ENCODE peak calls at places on chromosome 2, in four cellular contexts. One of them, this sample, is unnamed.

GRCh38 chr2:160652236-160652635 is 158.6 kb upstream of the RBMS1 start:
- DNase-seq in GM12878: no peak
- DNase-seq in HepG2: no peak
- DNase-seq in A549: no peak
- DNase-seq in this sample: peak

GRCh38 chr2:41999882-42000281 is 47.9 kb upstream of the PKDCC start:
- DNase-seq in HepG2: no peak
- DNase-seq in A549: no peak
- DNase-seq in GM12878: no peak
- DNase-seq in this sample: no peak

GRCh38 chr2:44392338-44392943 is 30.7 kb downstream of the CAMKMT start:
- DNase-seq in HepG2: peak
- DNase-seq in A549: peak
- DNase-seq in GM12878: no peak
- DNase-seq in this sample: peak

GRCh38 chr2:8138923-8139667 is 542.8 kb upstream of the ID2 start:
- DNase-seq in GM12878: no peak
- DNase-seq in A549: no peak
- DNase-seq in HepG2: peak
- DNase-seq in this sample: no peak

GRCh38 chr2:108594982-108595464 is 60.8 kb downstream of the LIMS1 start:
- DNase-seq in GM12878: no peak
- DNase-seq in HepG2: peak
- DNase-seq in A549: peak
- DNase-seq in this sample: peak

GRCh38 chr2:48135797-48136196 is 229.5 kb upstream of the FBXO11 start:
- DNase-seq in GM12878: no peak
- DNase-seq in HepG2: no peak
- DNase-seq in A549: no peak
- DNase-seq in this sample: no peak

GRCh38 chr2:127811922-127812321 is 951 bp upstream of the WDR33 start:
- DNase-seq in GM12878: no peak
- DNase-seq in A549: no peak
- DNase-seq in HepG2: no peak
- DNase-seq in this sample: no peak

GRCh38 chr2:7007846-7008741 is 90.9 kb downstream of the RNF144A start:
- DNase-seq in HepG2: no peak
- DNase-seq in A549: no peak
- DNase-seq in GM12878: peak
- DNase-seq in this sample: peak

GRCh38 chr2:61340242-61340641 is 130.6 kb downstream of the USP34 start:
- DNase-seq in HepG2: no peak
- DNase-seq in A549: peak
- DNase-seq in GM12878: no peak
- DNase-seq in this sample: no peak

GRCh38 chr2:241443486-241444223 is 64.7 kb downstream of the STK25 start:
- DNase-seq in HepG2: no peak
- DNase-seq in A549: no peak
- DNase-seq in GM12878: peak
- DNase-seq in this sample: peak

GRCh38 chr2:146572598-146572997 is 1272.2 kb upstream of the ACVR2A start:
- DNase-seq in GM12878: no peak
- DNase-seq in HepG2: no peak
- DNase-seq in A549: no peak
- DNase-seq in this sample: no peak

GRCh38 chr2:29755829-29756228 is 165.6 kb downstream of the ALK start:
- DNase-seq in GM12878: no peak
- DNase-seq in HepG2: no peak
- DNase-seq in A549: no peak
- DNase-seq in this sample: no peak

GRCh38 chr2:152585830-152586484 is 131.3 kb downstream of the PRPF40A start:
- DNase-seq in HepG2: peak
- DNase-seq in A549: peak
- DNase-seq in GM12878: no peak
- DNase-seq in this sample: peak

GRCh38 chr2:49044680-49045079 is 109.6 kb downstream of the FSHR start:
- DNase-seq in GM12878: no peak
- DNase-seq in A549: no peak
- DNase-seq in HepG2: peak
- DNase-seq in this sample: peak

GRCh38 chr2:202771336-202771735 is 100.2 kb downstream of the ICA1L start:
- DNase-seq in A549: no peak
- DNase-seq in GM12878: no peak
- DNase-seq in HepG2: no peak
- DNase-seq in this sample: no peak

GRCh38 chr2:217935901-217936684 is 66.7 kb downstream of the TNS1 start:
- DNase-seq in A549: no peak
- DNase-seq in GM12878: no peak
- DNase-seq in HepG2: no peak
- DNase-seq in this sample: no peak

GRCh38 chr2:8518986-8519669 is 162.7 kb upstream of the ID2 start:
- DNase-seq in GM12878: no peak
- DNase-seq in A549: no peak
- DNase-seq in HepG2: no peak
- DNase-seq in this sample: no peak

GRCh38 chr2:55000335-55000734 is 49.9 kb downstream of the RTN4 start:
- DNase-seq in HepG2: no peak
- DNase-seq in GM12878: no peak
- DNase-seq in A549: no peak
- DNase-seq in this sample: peak

GRCh38 chr2:201852878-201853415 is 46.6 kb downstream of the CDK15 start:
- DNase-seq in GM12878: no peak
- DNase-seq in A549: peak
- DNase-seq in HepG2: peak
- DNase-seq in this sample: no peak

GRCh38 chr2:128642316-128642715 is 323.6 kb upstream of the HS6ST1 start:
- DNase-seq in GM12878: no peak
- DNase-seq in A549: no peak
- DNase-seq in HepG2: no peak
- DNase-seq in this sample: no peak

GRCh38 chr2:154240316-154240715 is 368.6 kb downstream of the GALNT13 start:
- DNase-seq in GM12878: no peak
- DNase-seq in A549: no peak
- DNase-seq in HepG2: no peak
- DNase-seq in this sample: no peak

GRCh38 chr2:237923507-237924163 is 43.2 kb upstream of the UBE2F start:
- DNase-seq in HepG2: peak
- DNase-seq in A549: peak
- DNase-seq in GM12878: no peak
- DNase-seq in this sample: peak

GRCh38 chr2:17539993-17540812 is at the start of gene VSNL1:
- DNase-seq in GM12878: no peak
- DNase-seq in A549: peak
- DNase-seq in HepG2: peak
- DNase-seq in this sample: no peak

GRCh38 chr2:66574701-66575624 is 140.0 kb downstream of the MEIS1 start:
- DNase-seq in GM12878: no peak
- DNase-seq in A549: peak
- DNase-seq in HepG2: peak
- DNase-seq in this sample: peak

GRCh38 chr2:650343-651310 is 26.6 kb downstream of the TMEM18 start:
- DNase-seq in A549: no peak
- DNase-seq in GM12878: no peak
- DNase-seq in HepG2: no peak
- DNase-seq in this sample: no peak

GRCh38 chr2:102512161-102512560 is 39.1 kb downstream of the SLC9A4 start:
- DNase-seq in GM12878: no peak
- DNase-seq in A549: no peak
- DNase-seq in HepG2: no peak
- DNase-seq in this sample: no peak

GRCh38 chr2:46000660-46001059 is 296.5 kb upstream of the EPAS1 start:
- DNase-seq in GM12878: no peak
- DNase-seq in A549: no peak
- DNase-seq in HepG2: no peak
- DNase-seq in this sample: no peak

GRCh38 chr2:134982603-134983002 is 64.0 kb downstream of the CCNT2 start:
- DNase-seq in A549: no peak
- DNase-seq in HepG2: no peak
- DNase-seq in GM12878: no peak
- DNase-seq in this sample: peak

GRCh38 chr2:226461981-226462380 is 337.6 kb downstream of the IRS1 start:
- DNase-seq in GM12878: no peak
- DNase-seq in A549: no peak
- DNase-seq in HepG2: no peak
- DNase-seq in this sample: no peak

GRCh38 chr2:226355600-226355999 is 444.0 kb downstream of the IRS1 start:
- DNase-seq in A549: no peak
- DNase-seq in GM12878: no peak
- DNase-seq in HepG2: no peak
- DNase-seq in this sample: no peak

GRCh38 chr2:63590621-63591408 is 2.1 kb downstream of the MDH1 start:
- DNase-seq in HepG2: peak
- DNase-seq in GM12878: peak
- DNase-seq in A549: no peak
- DNase-seq in this sample: peak

GRCh38 chr2:182587831-182588230 is 128.2 kb upstream of the DNAJC10 start:
- DNase-seq in GM12878: no peak
- DNase-seq in A549: no peak
- DNase-seq in HepG2: no peak
- DNase-seq in this sample: no peak

GRCh38 chr2:241412144-241412543 is 56.1 kb downstream of the FARP2 start:
- DNase-seq in GM12878: no peak
- DNase-seq in A549: peak
- DNase-seq in HepG2: no peak
- DNase-seq in this sample: peak

GRCh38 chr2:98896416-98896815 is 39.6 kb downstream of the CRACDL start:
- DNase-seq in A549: no peak
- DNase-seq in GM12878: no peak
- DNase-seq in HepG2: no peak
- DNase-seq in this sample: no peak

GRCh38 chr2:98898423-98898841 is 37.6 kb downstream of the CRACDL start:
- DNase-seq in GM12878: no peak
- DNase-seq in A549: no peak
- DNase-seq in HepG2: no peak
- DNase-seq in this sample: no peak

GRCh38 chr2:98895901-98896300 is 40.1 kb downstream of the CRACDL start:
- DNase-seq in HepG2: no peak
- DNase-seq in GM12878: no peak
- DNase-seq in A549: no peak
- DNase-seq in this sample: no peak

GRCh38 chr2:98897746-98898145 is 38.3 kb downstream of the CRACDL start:
- DNase-seq in HepG2: no peak
- DNase-seq in A549: no peak
- DNase-seq in GM12878: no peak
- DNase-seq in this sample: no peak

DNA sequence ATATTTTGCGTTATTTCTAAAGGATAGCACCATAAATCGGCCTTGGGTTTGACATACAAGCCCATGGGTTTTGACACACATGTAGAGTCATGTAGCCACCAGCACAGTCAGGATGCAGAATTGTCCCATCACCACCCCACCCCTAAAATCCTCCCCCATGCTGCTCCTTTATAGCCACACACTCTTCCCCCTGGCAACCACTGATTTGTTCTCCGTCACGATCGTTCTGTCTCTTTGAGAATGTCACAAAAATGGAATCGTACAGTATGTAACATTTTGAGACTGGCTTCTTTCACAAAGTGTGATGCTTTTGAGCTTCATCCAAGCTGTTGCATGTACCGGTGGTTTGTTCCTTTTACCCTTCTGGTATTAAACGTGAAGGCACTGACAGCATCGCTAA is 39.1 kb downstream of the CRACDL start:
- DNase-seq in HepG2: no peak
- DNase-seq in A549: no peak
- DNase-seq in GM12878: no peak
- DNase-seq in this sample: no peak
- TF ChIP-seq MYC in HepG2: no peak
- TF ChIP-seq MYC in A549: no peak
- TF ChIP-seq MYC in GM12878: no peak
- TF ChIP-seq MYC in this sample: no peak

DNA sequence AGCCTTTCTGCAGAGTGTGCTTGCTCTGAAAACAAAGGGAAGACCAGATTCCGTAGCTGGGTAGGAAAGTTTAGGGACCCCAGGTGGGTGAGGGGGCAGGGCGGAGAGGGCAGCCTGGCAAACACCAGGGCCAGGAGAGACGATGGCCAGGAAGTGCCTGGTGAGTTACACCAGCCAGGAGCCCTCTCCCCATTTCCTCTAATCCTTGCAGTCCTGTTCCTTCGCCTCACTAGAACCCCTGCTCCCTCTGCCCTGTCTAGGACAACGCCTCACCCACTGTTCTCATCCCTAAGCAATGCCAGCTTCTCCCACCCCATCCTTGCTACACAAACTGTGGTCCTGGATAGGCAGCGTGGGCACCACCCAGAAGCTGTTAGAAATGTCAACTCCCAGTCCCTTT is 11.2 kb downstream of the WIPF1 start:
- DNase-seq in GM12878: no peak
- DNase-seq in HepG2: no peak
- DNase-seq in A549: no peak
- DNase-seq in this sample: no peak
- H3K4me3 ChIP-seq in GM12878: no peak
- H3K4me3 ChIP-seq in HepG2: no peak
- H3K4me3 ChIP-seq in A549: no peak
- H3K4me3 ChIP-seq in this sample: no peak

DNA sequence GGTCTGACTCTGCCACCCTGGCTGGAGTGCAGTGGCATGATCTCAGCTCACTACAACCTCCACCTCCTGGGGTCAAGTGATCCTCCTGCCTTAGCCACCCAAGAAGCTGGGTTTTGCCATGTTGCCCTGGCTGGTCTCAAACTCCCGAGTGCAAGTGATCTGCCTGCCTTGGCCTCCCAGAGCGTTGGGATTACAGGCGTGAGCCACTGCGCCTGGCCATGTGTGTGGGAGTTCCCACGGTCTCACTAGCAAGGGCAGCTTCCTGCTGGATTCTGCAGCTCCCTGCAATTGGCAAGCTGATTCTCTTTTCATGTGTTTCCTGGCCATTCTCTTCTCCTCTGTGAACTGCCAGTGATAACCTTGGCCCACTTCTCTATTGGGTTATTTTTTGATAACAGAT is 84.0 kb downstream of the USP40 start:
- DNase-seq in A549: no peak
- DNase-seq in HepG2: no peak
- DNase-seq in GM12878: no peak
- DNase-seq in this sample: peak
- TF ChIP-seq MYC in A549: no peak
- TF ChIP-seq MYC in HepG2: no peak
- TF ChIP-seq MYC in GM12878: no peak
- TF ChIP-seq MYC in this sample: no peak

DNA sequence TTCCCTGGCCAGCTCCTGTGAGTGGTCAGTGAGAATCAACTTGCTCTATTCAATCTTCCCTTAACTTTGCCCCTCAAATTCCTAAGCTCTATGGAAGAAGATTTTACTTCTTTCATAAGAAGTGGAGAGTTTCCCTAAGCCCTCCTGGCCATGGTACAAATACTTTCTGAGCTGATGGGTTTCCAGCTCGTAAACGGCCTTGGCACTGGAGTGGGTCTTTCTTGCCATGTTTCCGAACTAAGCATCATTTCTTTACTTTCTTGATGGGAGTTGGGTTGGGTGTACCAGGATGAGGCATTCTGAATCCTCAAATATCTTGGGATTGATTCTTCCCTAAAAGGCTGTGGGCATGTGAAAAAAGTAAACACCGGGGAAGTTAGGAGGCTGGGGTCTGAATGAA is 72.5 kb downstream of the ACKR3 start:
- DNase-seq in GM12878: no peak
- DNase-seq in A549: no peak
- DNase-seq in HepG2: no peak
- DNase-seq in this sample: no peak
- H3K4me3 ChIP-seq in GM12878: no peak
- H3K4me3 ChIP-seq in A549: no peak
- H3K4me3 ChIP-seq in HepG2: no peak
- H3K4me3 ChIP-seq in this sample: no peak

GRCh38 chr2:1742680-1743395 is 1.5 kb downstream of the PXDN start:
- DNase-seq in HepG2: no peak
- DNase-seq in GM12878: no peak
- DNase-seq in A549: peak
- DNase-seq in this sample: peak
- TF ChIP-seq MYC in HepG2: no peak
- TF ChIP-seq MYC in GM12878: no peak
- TF ChIP-seq MYC in A549: no peak
- TF ChIP-seq MYC in this sample: no peak